ENCODE peak calls at places on chromosome 16, in five cellular contexts. Y is mesenchymal stem cell, E is HCT116, U is mammary epithelial cell, T is PC-3. J is an unnamed sample.

GRCh38 chr16:80824623-80825364 is 20.4 kb upstream of the CDYL2 start:
- DNase-seq in Y (peak; percentile 40), T (peak; percentile 76), E (peak; percentile 64), U (peak; percentile 24), J (peak; percentile 74)

GRCh38 chr16:77599793-77600415 is 122.4 kb upstream of the NUDT7 start:
- DNase-seq in Y (peak; percentile 56), U (peak; percentile 26), T (peak; percentile 43), E (peak; percentile 19), J (peak; percentile 56)

GRCh38 chr16:29824589-29825144 is 4.4 kb downstream of the MVP start:
- DNase-seq in E (no peak), T (peak; percentile 65), Y (peak; percentile 81), U (peak; percentile 48), J (peak; percentile 67)

GRCh38 chr16:22670551-22670970 is 143.4 kb upstream of the HS3ST2 start:
- DNase-seq in E (peak; percentile 65), Y (no peak), U (no peak), T (peak; percentile 14), J (peak; percentile 13)

GRCh38 chr16:85463672-85464071 is 149.4 kb upstream of the GSE1 start:
- DNase-seq in E (no peak), Y (no peak), T (no peak), U (no peak), J (no peak)

GRCh38 chr16:87829988-87830672 is 39.2 kb downstream of the SLC7A5 start:
- DNase-seq in T (no peak), U (no peak), E (no peak), Y (no peak), J (no peak)

GRCh38 chr16:75319513-75320401 is 68.3 kb upstream of the BCAR1 start:
- DNase-seq in T (peak; percentile 45), E (no peak), Y (peak; percentile 94), U (peak; percentile 73), J (no peak)

GRCh38 chr16:77191259-77191969 is 424 bp downstream of the MON1B start:
- DNase-seq in U (no peak), T (no peak), E (no peak), Y (peak; percentile 30), J (peak; percentile 47)

GRCh38 chr16:86836503-86837125 is 258.3 kb downstream of the FOXL1 start:
- DNase-seq in U (peak; percentile 86), Y (peak; percentile 72), E (no peak), T (peak; percentile 51), J (no peak)

GRCh38 chr16:4329354-4329775 is 13.5 kb downstream of the GLIS2 start:
- DNase-seq in U (no peak), Y (no peak), E (no peak), T (no peak), J (no peak)
- H3K4me2 ChIP-seq in U (no peak overlapping the region), Y (no peak overlapping the region), E (peak overlapping the region; percentile 12), T (no peak overlapping the region), J (peak overlapping the region; percentile 67)

DNA sequence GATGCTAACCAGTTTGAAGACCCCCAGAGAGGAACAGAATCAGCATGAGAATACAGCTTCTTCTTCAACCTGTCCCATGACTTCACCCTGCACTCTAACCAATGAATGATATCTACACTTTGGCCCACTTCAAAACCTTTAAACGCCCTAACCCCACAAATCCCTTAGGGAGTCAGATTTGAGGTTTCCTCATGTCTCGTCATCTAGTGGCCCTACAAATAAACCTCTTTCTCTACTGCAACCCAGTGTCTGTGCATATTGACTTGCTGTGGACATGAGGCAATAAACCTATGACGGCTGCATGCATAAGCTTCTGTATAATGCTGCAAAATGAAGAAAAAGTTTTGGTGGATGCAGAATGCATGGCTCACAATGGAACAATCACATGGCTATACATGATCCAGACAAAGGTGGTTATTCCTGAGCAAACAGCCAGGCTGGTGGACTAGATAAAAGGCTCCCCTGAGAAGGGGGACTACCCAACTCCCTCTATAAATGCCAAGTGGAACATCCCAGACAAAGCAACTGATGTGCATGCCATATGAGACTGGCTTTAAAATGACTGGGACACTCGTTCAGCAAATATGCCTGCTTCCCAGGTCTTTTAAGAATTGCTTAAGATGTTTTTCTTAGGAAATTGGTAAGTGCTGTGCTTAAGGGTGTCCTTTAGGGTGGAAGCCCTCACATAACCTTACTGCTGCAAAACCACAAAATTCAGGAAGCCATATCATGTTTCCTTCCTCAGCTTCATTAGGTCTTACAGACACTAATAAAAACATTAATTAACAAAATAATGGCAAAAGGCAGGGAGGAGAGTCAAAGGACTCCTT is 12.2 kb downstream of the N4BP1 start:
- DNase-seq in E (no peak), Y (peak; percentile 38), U (no peak), T (no peak), J (no peak)
- H3K4me2 ChIP-seq in E (no peak overlapping the region), Y (no peak overlapping the region), U (no peak overlapping the region), T (no peak overlapping the region), J (no peak overlapping the region)

DNA sequence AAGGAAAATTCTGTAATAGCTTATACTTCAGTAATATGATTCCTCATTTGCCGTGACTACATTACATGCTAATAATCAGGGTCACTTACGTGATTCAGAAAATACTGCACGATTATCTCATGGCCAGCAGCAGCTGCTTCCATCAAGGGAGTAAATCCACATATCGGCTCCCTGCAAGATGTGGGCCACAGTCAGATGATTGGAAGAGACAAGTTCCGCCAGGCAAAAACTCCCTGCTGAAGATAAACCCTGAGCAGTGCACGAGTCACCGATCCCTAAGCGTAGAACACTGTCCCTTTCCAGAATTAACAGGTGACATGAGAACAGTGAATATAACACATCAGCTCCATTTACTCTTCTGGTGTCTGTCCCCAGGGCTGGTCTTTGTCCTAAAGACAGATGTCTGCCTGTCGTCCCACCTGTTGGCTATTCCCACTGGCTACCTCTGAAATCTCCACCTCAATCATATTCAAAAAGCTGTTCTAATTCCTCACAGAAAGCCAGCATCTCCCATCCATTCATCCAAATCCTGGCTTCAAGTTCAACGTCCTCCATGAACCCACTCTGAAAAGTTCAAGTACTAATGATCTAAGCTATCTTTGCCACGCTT is 9.3 kb downstream of the ANKS3 start:
- DNase-seq in Y (no peak), T (no peak), E (no peak), U (no peak), J (no peak)
- H3K4me2 ChIP-seq in Y (no peak overlapping the region), T (no peak overlapping the region), E (no peak overlapping the region), U (no peak overlapping the region), J (no peak overlapping the region)

GRCh38 chr16:89455692-89456091 is 34.7 kb downstream of the ANKRD11 start:
- DNase-seq in E (no peak), T (peak; percentile 5), U (no peak), Y (no peak), J (no peak)

GRCh38 chr16:89455178-89455577 is 35.2 kb downstream of the ANKRD11 start:
- DNase-seq in E (no peak), T (no peak), Y (no peak), U (no peak), J (no peak)

GRCh38 chr16:89452925-89453324 is 37.4 kb downstream of the ANKRD11 start:
- DNase-seq in T (no peak), E (no peak), U (no peak), Y (no peak), J (no peak)

GRCh38 chr16:89452241-89452640 is 38.1 kb downstream of the ANKRD11 start:
- DNase-seq in T (no peak), Y (no peak), E (no peak), U (no peak), J (no peak)

GRCh38 chr16:89453662-89454321 is 36.6 kb downstream of the ANKRD11 start:
- DNase-seq in U (no peak), E (no peak), Y (no peak), T (peak; percentile 7), J (peak; percentile 56)
- H3K4me2 ChIP-seq in U (no peak overlapping the region), E (peak overlapping the region; percentile 2), Y (no peak overlapping the region), T (no peak overlapping the region), J (peak overlapping the region; percentile 2)

GRCh38 chr16:8571061-8571596 is 19.2 kb downstream of the TMEM114 start:
- DNase-seq in Y (peak; percentile 5), T (no peak), U (no peak), E (no peak), J (peak; percentile 19)
- H3K4me2 ChIP-seq in Y (peak overlapping the region; percentile 8), T (no peak overlapping the region), U (no peak overlapping the region), E (no peak overlapping the region), J (peak overlapping the region; percentile 25)

GRCh38 chr16:48946687-48947370 is 334.8 kb downstream of the CBLN1 start:
- DNase-seq in T (no peak), E (no peak), U (no peak), Y (peak; percentile 62), J (no peak)

GRCh38 chr16:48947371-48947713 is 334.3 kb downstream of the CBLN1 start:
- DNase-seq in U (no peak), E (no peak), T (no peak), Y (no peak), J (no peak)

GRCh38 chr16:48948911-48949310 is 332.7 kb downstream of the CBLN1 start:
- DNase-seq in U (no peak), E (no peak), Y (no peak), T (no peak), J (no peak)

DNA sequence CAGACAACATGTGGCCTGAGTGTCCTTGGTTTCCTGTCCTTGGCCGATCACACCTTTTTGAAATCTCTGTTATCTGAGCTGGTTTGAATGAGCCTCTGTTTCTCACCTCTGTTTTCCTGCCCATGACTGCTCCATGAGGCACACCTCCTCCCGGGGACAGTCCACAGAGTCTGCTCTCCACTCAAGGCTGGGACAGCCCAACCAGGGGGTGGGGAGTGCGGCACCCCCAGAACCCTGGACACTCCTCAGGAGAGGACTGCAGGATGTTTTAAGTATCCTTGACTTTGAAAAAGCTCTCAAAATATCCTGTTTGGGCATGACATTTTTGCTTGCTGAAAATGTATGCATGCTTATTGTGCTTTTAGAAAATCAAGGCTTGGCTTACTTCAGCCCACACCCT is 333.0 kb upstream of the N4BP1 start:
- DNase-seq in U (no peak), Y (no peak), T (no peak), E (no peak), J (no peak)
- H3K4me2 ChIP-seq in U (no peak overlapping the region), Y (no peak overlapping the region), T (no peak overlapping the region), E (no peak overlapping the region), J (no peak overlapping the region)